ENCODE peak calls at places on chromosomes 4 and X, in four cellular contexts. One of them, this sample, is unnamed.

GRCh38 chrX:17743913-17744312 is 6.6 kb downstream of the SCML1 start:
- DNase-seq in islet precursor cell: no peak
- DNase-seq in HTR-8/SVneo: no peak
- DNase-seq in AG04450: no peak
- DNase-seq in this sample: no peak

GRCh38 chr4:163003979-163004378 is 162.7 kb downstream of the NAF1 start:
- DNase-seq in islet precursor cell: peak
- DNase-seq in HTR-8/SVneo: no peak
- DNase-seq in AG04450: no peak
- DNase-seq in this sample: no peak

GRCh38 chr4:69781458-69782418 is 21.3 kb upstream of the SULT1B1 start:
- DNase-seq in islet precursor cell: no peak
- DNase-seq in HTR-8/SVneo: no peak
- DNase-seq in AG04450: no peak
- DNase-seq in this sample: no peak

GRCh38 chr4:155566241-155566823 is 100.3 kb upstream of the GUCY1A1 start:
- DNase-seq in islet precursor cell: no peak
- DNase-seq in HTR-8/SVneo: no peak
- DNase-seq in AG04450: no peak
- DNase-seq in this sample: no peak

GRCh38 chr4:184818216-184818564 is 7.6 kb downstream of the ACSL1 start:
- DNase-seq in islet precursor cell: no peak
- DNase-seq in HTR-8/SVneo: no peak
- DNase-seq in AG04450: no peak
- DNase-seq in this sample: no peak

GRCh38 chr4:184267206-184267608 is 49.5 kb upstream of the ENPP6 start:
- DNase-seq in islet precursor cell: peak
- DNase-seq in HTR-8/SVneo: no peak
- DNase-seq in AG04450: no peak
- DNase-seq in this sample: no peak

GRCh38 chr4:147173317-147173716 is 227.7 kb upstream of the TTC29 start:
- DNase-seq in islet precursor cell: no peak
- DNase-seq in HTR-8/SVneo: no peak
- DNase-seq in AG04450: no peak
- DNase-seq in this sample: no peak

GRCh38 chr4:136342666-136343065 is 1189.6 kb downstream of the PCDH18 start:
- DNase-seq in islet precursor cell: no peak
- DNase-seq in HTR-8/SVneo: no peak
- DNase-seq in AG04450: no peak
- DNase-seq in this sample: no peak

GRCh38 chr4:87003266-87003665 is 68.5 kb downstream of the AFF1 start:
- DNase-seq in islet precursor cell: peak
- DNase-seq in HTR-8/SVneo: no peak
- DNase-seq in AG04450: no peak
- DNase-seq in this sample: no peak

GRCh38 chrX:50609796-50610195 is 139.2 kb upstream of the DGKK start:
- DNase-seq in islet precursor cell: no peak
- DNase-seq in HTR-8/SVneo: no peak
- DNase-seq in AG04450: peak
- DNase-seq in this sample: no peak

GRCh38 chr4:82754546-82755165 is 43.9 kb downstream of the SCD5 start:
- DNase-seq in islet precursor cell: no peak
- DNase-seq in HTR-8/SVneo: no peak
- DNase-seq in AG04450: no peak
- DNase-seq in this sample: no peak

This sample was measured in BE2C.